ENCODE peak calls at places on chromosomes 11 and 22, in ten cellular contexts. F, X, E, Y, O, M, C, B, Z and S are unnamed samples. For H3K9me3, the result is how much of the 10 kb centered on the place peaks cover.

GRCh38 chr11:120424970-120425332 is 86.6 kb upstream of the GRIK4 start:
- ATAC-seq in X (no peak), C (no peak), Z (no peak), B (peak), E (no peak), O (peak), F (no peak), M (no peak), Y (no peak), S (no peak)

GRCh38 chr22:36839356-36840073 is 21.3 kb upstream of the NCF4 start:
- ATAC-seq in Z (no peak), B (peak), C (no peak), F (no peak), X (no peak), Y (no peak), O (no peak), E (no peak), M (no peak), S (no peak)

GRCh38 chr11:130299978-130300377 is 14.7 kb downstream of the ZBTB44 start:
- ATAC-seq in B (peak), Z (no peak), O (no peak), E (no peak), Y (no peak), F (no peak), X (no peak), C (no peak), M (no peak), S (no peak)

GRCh38 chr11:117126223-117126965 is 17.7 kb upstream of the PAFAH1B2 start:
- ATAC-seq in E (peak), X (no peak), Y (no peak), C (no peak), O (no peak), M (no peak), F (no peak), Z (no peak), B (peak), S (no peak)

GRCh38 chr11:76291576-76292526 is 85.5 kb upstream of the WNT11 start:
- ATAC-seq in M (no peak), E (no peak), C (no peak), X (peak), Y (no peak), F (no peak), O (no peak), B (peak), Z (no peak), S (no peak)

GRCh38 chr22:25002241-25002985 is 49.9 kb downstream of the KIAA1671 start:
- ATAC-seq in O (peak), F (no peak), M (no peak), C (no peak), X (no peak), E (no peak), B (no peak), Z (no peak), Y (no peak), S (no peak)

GRCh38 chr11:120334894-120335462 is 1.2 kb upstream of the ARHGEF12 start:
- ATAC-seq in O (peak), C (peak), X (peak), E (no peak), M (peak), Z (peak), F (peak), B (peak), Y (peak), S (peak)

GRCh38 chr11:63242089-63242762 is 1.2 kb downstream of the SLC22A25 start:
- ATAC-seq in C (no peak), Y (no peak), E (no peak), X (no peak), O (no peak), Z (no peak), M (peak), F (no peak), B (no peak), S (no peak)

GRCh38 chr11:120424185-120424969 is 87.2 kb upstream of the GRIK4 start:
- ATAC-seq in C (no peak), E (no peak), O (peak), Y (no peak), M (no peak), X (peak), B (peak), Z (no peak), F (no peak), S (no peak)

GRCh38 chr11:64263021-64263946 is 12.0 kb downstream of the PLCB3 start:
- ATAC-seq in M (no peak), B (no peak), E (no peak), O (no peak), F (no peak), C (no peak), Z (no peak), X (peak), Y (no peak), S (no peak)

GRCh38 chr11:32466279-32466915 is 31.1 kb upstream of the WT1 start:
- ATAC-seq in Z (no peak), O (peak), F (no peak), M (no peak), E (no peak), C (no peak), B (no peak), X (no peak), Y (no peak), S (no peak)

GRCh38 chr11:120662071-120662611 is 150.6 kb downstream of the GRIK4 start:
- ATAC-seq in E (no peak), B (no peak), X (no peak), O (no peak), M (no peak), F (no peak), C (no peak), Y (no peak), Z (no peak), S (no peak)

GRCh38 chr11:117438371-117439000 is 110.8 kb downstream of the CEP164 start:
- ATAC-seq in Y (no peak), M (no peak), O (no peak), B (peak), C (no peak), Z (no peak), F (no peak), E (no peak), X (no peak), S (no peak)

GRCh38 chr11:114321621-114322257 is 25.5 kb downstream of the NNMT start:
- ATAC-seq in F (no peak), M (no peak), E (no peak), B (no peak), X (peak), Y (no peak), O (no peak), Z (no peak), C (no peak), S (peak)

GRCh38 chr11:76839326-76839725 is 21.4 kb upstream of the ACER3 start:
- ATAC-seq in X (no peak), O (peak), F (no peak), C (no peak), E (peak), B (no peak), M (peak), Y (no peak), Z (peak), S (no peak)

GRCh38 chr22:30564766-30565118 is 9.7 kb downstream of the GAL3ST1 start:
- ATAC-seq in C (no peak), F (no peak), M (no peak), O (no peak), X (no peak), E (no peak), B (no peak), Z (no peak), Y (no peak), S (no peak)

GRCh38 chr11:123373754-123374621 is 56.1 kb upstream of the GRAMD1B start:
- ATAC-seq in Y (no peak), B (peak), M (no peak), Z (no peak), F (no peak), X (no peak), E (no peak), O (no peak), C (no peak), S (no peak)

GRCh38 chr11:122253541-122254317 is 137.7 kb upstream of the BLID start:
- ATAC-seq in O (no peak), M (peak), C (no peak), Z (peak), E (no peak), F (peak), B (no peak), Y (no peak), X (no peak), S (no peak)

GRCh38 chr11:102734650-102735049 is 9.9 kb upstream of the MMP8 start:
- ATAC-seq in C (no peak), O (no peak), Z (no peak), X (peak), B (no peak), M (no peak), Y (no peak), F (no peak), E (no peak), S (no peak)

GRCh38 chr22:45911601-45912271 is 65.2 kb downstream of the WNT7B start:
- ATAC-seq in M (peak), E (peak), F (peak), Z (peak), X (peak), Y (peak), B (no peak), C (no peak), O (no peak), S (no peak)

GRCh38 chr11:96188625-96189006 is 154.4 kb downstream of the MAML2 start:
- ATAC-seq in O (peak), F (peak), Y (no peak), M (peak), C (peak), X (no peak), B (peak), Z (peak), E (no peak), S (no peak)

GRCh38 chr11:95486979-95487378 is 256.0 kb upstream of the SESN3 start:
- ATAC-seq in Z (no peak), F (no peak), E (no peak), B (peak), Y (no peak), X (no peak), C (no peak), M (no peak), O (no peak), S (no peak)

GRCh38 chr22:37174964-37175363 is 13.1 kb downstream of the C1QTNF6 start:
- ATAC-seq in E (no peak), Z (no peak), Y (no peak), B (no peak), X (no peak), O (no peak), C (no peak), F (no peak), M (no peak), S (no peak)

GRCh38 chr11:76604652-76605241 is 65.8 kb downstream of the LRRC32 start:
- ATAC-seq in Y (peak), O (no peak), Z (peak), F (peak), X (no peak), C (no peak), M (no peak), B (no peak), E (no peak), S (no peak)

GRCh38 chr11:77207618-77208313 is 79.7 kb downstream of the MYO7A start:
- ATAC-seq in X (no peak), E (no peak), B (no peak), Y (no peak), M (no peak), F (peak), C (no peak), Z (no peak), O (no peak), S (no peak)

GRCh38 chr22:29632672-29633071 is 29.2 kb downstream of the NF2 start:
- ATAC-seq in C (no peak), F (no peak), Y (no peak), M (no peak), Z (no peak), O (no peak), B (no peak), X (no peak), E (no peak), S (no peak)

GRCh38 chr22:48900626-48901025 is 927.0 kb downstream of the BRD1 start:
- ATAC-seq in B (no peak), O (no peak), F (no peak), X (no peak), E (no peak), Z (no peak), Y (no peak), M (no peak), C (no peak), S (no peak)

GRCh38 chr22:48898524-48899377 is 928.9 kb downstream of the BRD1 start:
- ATAC-seq in B (no peak), C (no peak), Z (no peak), M (no peak), Y (no peak), X (no peak), F (no peak), E (no peak), O (no peak), S (no peak)

GRCh38 chr22:48901324-48901723 is 926.3 kb downstream of the BRD1 start:
- ATAC-seq in E (no peak), M (no peak), F (no peak), O (no peak), B (no peak), Z (no peak), X (no peak), Y (no peak), C (no peak), S (no peak)

GRCh38 chr22:48900327-48900597 is 927.4 kb downstream of the BRD1 start:
- ATAC-seq in C (no peak), O (no peak), Y (no peak), F (no peak), Z (no peak), M (no peak), X (no peak), E (no peak), B (no peak), S (no peak)

GRCh38 chr22:48899523-48900326 is 927.9 kb downstream of the BRD1 start:
- ATAC-seq in F (no peak), O (no peak), C (no peak), M (no peak), E (no peak), Z (no peak), X (no peak), Y (no peak), B (no peak), S (no peak)
- H3K9me3 ChIP-seq in F (under half), O (under half), C (under half), M (under half), E (under half), Z (under half), X (under half), Y (under half), B (under half), S (under half)

GRCh38 chr11:70804174-70804855 is 406.0 kb downstream of the CTTN start:
- ATAC-seq in C (no peak), M (no peak), Y (no peak), E (no peak), O (no peak), Z (no peak), F (no peak), B (no peak), X (no peak), S (no peak)

GRCh38 chr11:70806461-70807194 is 408.3 kb downstream of the CTTN start:
- ATAC-seq in M (no peak), O (no peak), X (no peak), C (no peak), F (no peak), B (no peak), E (no peak), Y (no peak), Z (no peak), S (no peak)

GRCh38 chr11:70807195-70807543 is 408.8 kb downstream of the CTTN start:
- ATAC-seq in X (no peak), Z (no peak), E (no peak), M (no peak), B (no peak), C (no peak), Y (no peak), O (no peak), F (no peak), S (no peak)

GRCh38 chr11:70805971-70806370 is 407.6 kb downstream of the CTTN start:
- ATAC-seq in Y (no peak), B (no peak), F (no peak), Z (no peak), C (no peak), E (peak), M (no peak), O (no peak), X (no peak), S (no peak)

GRCh38 chr11:70805243-70805642 is 406.9 kb downstream of the CTTN start:
- ATAC-seq in Y (no peak), M (no peak), E (no peak), X (no peak), C (no peak), F (no peak), O (no peak), Z (no peak), B (no peak), S (no peak)
- H3K9me3 ChIP-seq in Y (under half), M (under half), E (under half), X (under half), C (under half), F (under half), O (under half), Z (under half), B (under half), S (under half)

GRCh38 chr11:134535029-134536025 is 123.3 kb upstream of the B3GAT1 start:
- ATAC-seq in Z (no peak), B (no peak), E (no peak), O (no peak), F (no peak), C (no peak), M (no peak), X (no peak), Y (no peak), S (no peak)
- H3K9me3 ChIP-seq in Z (under half), B (under half), E (under half), O (under half), F (under half), C (under half), M (under half), X (under half), Y (under half), S (under half)

DNA sequence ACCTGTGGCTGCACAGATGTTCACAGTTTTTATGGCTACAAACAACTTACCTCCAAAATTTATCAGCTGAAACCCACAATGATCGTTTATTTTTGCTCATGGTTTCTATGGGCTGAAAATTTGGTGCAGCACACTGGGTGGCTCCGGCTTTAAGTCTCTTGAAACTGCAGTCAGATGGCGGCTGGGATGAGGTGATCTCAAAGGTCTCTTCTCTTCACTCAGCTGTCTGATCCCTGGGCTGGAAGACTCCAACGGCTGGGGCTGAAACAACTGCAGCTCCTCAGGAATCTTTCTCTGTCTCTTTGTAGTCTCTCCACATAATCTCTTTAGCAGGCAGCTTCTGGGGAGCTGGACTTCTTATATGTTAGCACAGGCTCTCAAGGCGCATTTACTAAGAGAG is 117.3 kb upstream of the FAT3 start:
- ATAC-seq in O (no peak), X (no peak), B (no peak), C (no peak), M (no peak), F (no peak), E (no peak), Z (no peak), Y (no peak), S (no peak)
- H3K9me3 ChIP-seq in O (under half), X (under half), B (under half), C (under half), M (under half), F (under half), E (under half), Z (under half), Y (under half), S (under half)

GRCh38 chr11:132423266-132423665 is 1052.9 kb downstream of the NTM start:
- ATAC-seq in C (no peak), Z (no peak), X (no peak), Y (no peak), M (no peak), E (no peak), B (no peak), O (no peak), F (no peak), S (no peak)

GRCh38 chr11:132427611-132428010 is 1057.2 kb downstream of the NTM start:
- ATAC-seq in Z (no peak), F (no peak), M (no peak), X (no peak), C (no peak), B (no peak), Y (no peak), O (no peak), E (no peak), S (no peak)

GRCh38 chr11:132424433-132424832 is 1054.0 kb downstream of the NTM start:
- ATAC-seq in B (no peak), M (no peak), F (no peak), E (no peak), Z (no peak), O (no peak), C (no peak), X (no peak), Y (no peak), S (peak)

DNA sequence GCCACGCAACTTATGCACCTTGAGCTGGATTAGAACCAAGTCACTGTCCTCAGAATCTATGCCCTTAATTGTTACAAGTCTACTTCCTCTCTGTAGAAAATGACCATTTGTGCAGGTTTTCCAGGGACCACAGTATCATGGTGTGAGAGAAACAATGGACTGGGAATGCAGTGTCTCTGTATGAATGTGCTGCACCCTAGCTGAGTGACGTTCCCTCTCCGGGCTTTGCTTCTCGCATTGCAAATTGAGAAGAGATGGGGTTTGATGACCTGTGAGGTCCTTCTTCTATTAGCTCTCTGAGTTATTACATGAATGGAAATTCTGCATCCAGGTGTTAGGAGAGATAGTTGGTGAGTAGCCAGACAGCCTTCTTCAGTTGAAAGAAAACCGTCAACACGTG is 1052.3 kb downstream of the NTM start:
- ATAC-seq in C (no peak), Y (no peak), O (no peak), X (no peak), B (no peak), F (no peak), E (no peak), M (no peak), Z (no peak), S (no peak)
- H3K9me3 ChIP-seq in C (under half), Y (under half), O (under half), X (under half), B (under half), F (under half), E (under half), M (under half), Z (under half), S (under half)